ENCODE peak calls at places on chromosomes 2 and 18, in eight cellular contexts. A is fibroblast of mammary gland; F is activated T-helper 1 cell treated with anti-CD3 and anti-CD28 coated beads, Interleukin-12 subunit alpha, Interleukin-12 subunit beta, Interleukin-2, Interleukin-4 antibody, amounts not matched to agents 30 ng/mL and 10 ng/mL and 1 ng/mL, durations not matched to agents 14 hours and 24 hours and 36 hours; J is HEK293T; X is anterior cingulate cortex; G is memory B cell; U is 8988T; T is activated T-helper 2 cell treated with anti-CD3 and anti-CD28 coated beads, Interferon-gamma antibody, Interleukin-2, Interleukin-4, amounts not matched to agents 10 μg/mL and 5 μg/mL and 100 μg/mL, durations not matched to agents 14 hours and 24 hours and 36 hours. O is an unnamed sample.

GRCh38 chr2:205721057-205721767 is 38.9 kb downstream of the NRP2 start:
- DNase-seq in A (no peak), F (no peak), J (peak), U (peak), G (no peak), X (peak), T (no peak), O (no peak)

GRCh38 chr2:175698076-175698475 is 304.0 kb downstream of the LNPK start:
- DNase-seq in X (no peak), G (no peak), F (no peak), T (no peak), U (no peak), A (no peak), J (no peak), O (no peak)

GRCh38 chr18:58026395-58026794 is 17.6 kb upstream of the NEDD4L start:
- DNase-seq in T (no peak), U (no peak), J (no peak), F (no peak), X (no peak), A (no peak), G (no peak), O (no peak)

GRCh38 chr2:6452702-6453481 is 412.8 kb downstream of the CMPK2 start:
- DNase-seq in F (no peak), U (no peak), X (no peak), J (no peak), A (no peak), T (no peak), G (no peak), O (no peak)

GRCh38 chr2:51526766-51527165 is 494.8 kb upstream of the NRXN1 start:
- DNase-seq in U (no peak), X (no peak), F (no peak), A (no peak), J (no peak), G (no peak), T (no peak), O (no peak)

GRCh38 chr2:147382322-147382948 is 462.4 kb upstream of the ACVR2A start:
- DNase-seq in U (no peak), X (no peak), A (no peak), F (no peak), J (no peak), T (no peak), G (no peak), O (no peak)

GRCh38 chr18:78801011-78801410 is 178.6 kb upstream of the SALL3 start:
- DNase-seq in F (no peak), J (no peak), A (no peak), T (no peak), G (no peak), U (no peak), X (no peak), O (no peak)

GRCh38 chr18:5943514-5943913 is 48.2 kb upstream of the TMEM200C start:
- DNase-seq in F (no peak), G (no peak), A (no peak), T (no peak), U (no peak), J (no peak), X (no peak), O (no peak)

GRCh38 chr18:80171190-80171872 is 62.3 kb downstream of the ADNP2 start:
- DNase-seq in F (no peak), U (peak), T (peak), G (no peak), A (peak), J (peak), X (no peak), O (no peak)

GRCh38 chr2:120568975-120569268 is 166.7 kb upstream of the GLI2 start:
- DNase-seq in T (no peak), U (no peak), X (no peak), F (no peak), G (no peak), J (no peak), A (no peak), O (no peak)

GRCh38 chr2:108607706-108608301 is 73.5 kb downstream of the LIMS1 start:
- DNase-seq in T (no peak), A (peak), G (peak), F (no peak), J (peak), U (no peak), X (no peak), O (no peak)

GRCh38 chr2:46451131-46451711 is 28.1 kb upstream of the TMEM247 start:
- DNase-seq in U (no peak), X (no peak), T (no peak), A (peak), J (no peak), G (no peak), F (no peak), O (no peak)

GRCh38 chr18:79798346-79798998 is 734 bp downstream of the KCNG2 start:
- DNase-seq in J (no peak), U (no peak), F (no peak), A (no peak), G (no peak), T (no peak), X (no peak), O (no peak)

GRCh38 chr2:126824663-126825062 is 74.0 kb upstream of the TEX51 start:
- DNase-seq in G (no peak), A (peak), X (no peak), U (no peak), J (no peak), F (no peak), T (no peak), O (no peak)

GRCh38 chr2:151251012-151251411 is 10.7 kb downstream of the RBM43 start:
- DNase-seq in J (no peak), G (no peak), X (no peak), F (no peak), A (peak), U (no peak), T (no peak), O (no peak)

GRCh38 chr2:152761171-152761570 is 42.8 kb downstream of the ARL6IP6 start:
- DNase-seq in T (no peak), F (no peak), X (no peak), J (no peak), A (no peak), U (no peak), G (no peak), O (no peak)

GRCh38 chr18:79585395-79586370 is 93.9 kb upstream of the CTDP1 start:
- DNase-seq in G (no peak), X (no peak), A (no peak), U (no peak), F (no peak), T (no peak), J (no peak), O (no peak)

GRCh38 chr2:126614529-126615279 is 41.3 kb upstream of the GYPC start:
- DNase-seq in G (no peak), J (no peak), F (no peak), T (no peak), U (no peak), A (peak), X (no peak), O (no peak)

GRCh38 chr2:228675042-228675441 is 493.6 kb upstream of the SPHKAP start:
- DNase-seq in J (no peak), X (no peak), T (no peak), A (peak), F (no peak), G (no peak), U (no peak), O (no peak)

O was measured in stimulated activated naive B cell treated with anti-CD40 and anti-IgM and Interleukin-4, amounts not matched to agents 10 μg/mL and 1 μg/mL and 100 μg/mL, for 72 hours.